ENCODE peak calls at places on chromosomes 7 and 10, in ten cellular contexts. S is colonic mucosa; P is CD4-positive, alpha-beta T cell; Q is HFF-Myc; Y is HFFc6; M is kidney epithelial cell; W is cardiac fibroblast; C is psoas muscle; D is AG09319; H is mammary epithelial cell. U is an unnamed sample.
A peak's percentile ranks its signal among the peaks of the same experiment; 100 is the strongest.

GRCh38 chr10:122861724-122862161 is 16.1 kb upstream of the CUZD1 start:
- DNase-seq in P (no peak), W (peak; percentile 59), M (no peak), H (peak; percentile 36), S (no peak), Y (peak; percentile 66), D (no peak), C (no peak), Q (no peak), U (no peak)

GRCh38 chr7:83611776-83612175 is 37.2 kb downstream of the SEMA3E start:
- DNase-seq in D (no peak), C (no peak), P (no peak), Q (no peak), Y (no peak), S (no peak), H (no peak), W (no peak), M (no peak), U (no peak)

GRCh38 chr7:151920533-151920932 is 35.7 kb upstream of the GALNTL5 start:
- DNase-seq in W (no peak), C (no peak), H (no peak), M (no peak), Y (no peak), Q (no peak), S (no peak), D (no peak), P (no peak), U (no peak)

GRCh38 chr10:113709221-113709838 is 29.6 kb downstream of the CASP7 start:
- DNase-seq in P (no peak), W (peak; percentile 62), Q (peak; percentile 31), D (peak; percentile 30), C (no peak), S (no peak), H (no peak), Y (peak; percentile 77), M (peak; percentile 18), U (peak; percentile 27)

GRCh38 chr7:407706-408539 is 111.7 kb downstream of the PDGFA start:
- DNase-seq in M (no peak), Y (no peak), C (no peak), D (no peak), H (no peak), Q (no peak), W (no peak), S (no peak), P (no peak), U (no peak)

GRCh38 chr10:64733980-64734379 is 1212.8 kb downstream of the REEP3 start:
- DNase-seq in H (no peak), P (no peak), W (peak; percentile 11), C (no peak), Y (no peak), S (peak; percentile 25), D (no peak), M (no peak), Q (no peak), U (no peak)

GRCh38 chr7:64182036-64182790 is 24.8 kb upstream of the ZNF735 start:
- DNase-seq in Y (no peak), M (no peak), D (no peak), S (no peak), W (no peak), C (no peak), H (no peak), Q (no peak), P (no peak), U (no peak)

GRCh38 chr10:26527018-26527417 is 88.9 kb downstream of the APBB1IP start:
- DNase-seq in S (no peak), D (no peak), P (no peak), H (no peak), C (no peak), Y (no peak), Q (no peak), W (no peak), M (no peak), U (no peak)

GRCh38 chr10:44824607-44825006 is 86.5 kb upstream of the TMEM72 start:
- DNase-seq in H (no peak), Y (peak; percentile 6), S (no peak), D (no peak), M (no peak), C (no peak), Q (no peak), P (no peak), W (no peak), U (no peak)

GRCh38 chr7:139813141-139813540 is 15.9 kb upstream of the TBXAS1 start:
- DNase-seq in H (no peak), D (no peak), C (no peak), Q (no peak), Y (no peak), W (no peak), P (no peak), M (no peak), S (no peak), U (no peak)

GRCh38 chr7:66905243-66905642 is 15.8 kb upstream of the TMEM248 start:
- DNase-seq in W (no peak), Q (no peak), S (no peak), P (no peak), C (no peak), D (no peak), M (no peak), H (no peak), Y (no peak), U (no peak)

GRCh38 chr7:66904063-66904593 is 16.9 kb upstream of the TMEM248 start:
- DNase-seq in P (no peak), Y (no peak), M (no peak), S (no peak), W (no peak), Q (no peak), C (no peak), D (no peak), H (no peak), U (no peak)

GRCh38 chr7:66907731-66908130 is 13.3 kb upstream of the TMEM248 start:
- DNase-seq in H (no peak), P (no peak), W (no peak), M (no peak), S (no peak), D (no peak), Q (no peak), C (no peak), Y (no peak), U (no peak)

GRCh38 chr7:66903360-66904062 is 17.5 kb upstream of the TMEM248 start:
- DNase-seq in M (no peak), Q (no peak), Y (no peak), P (no peak), S (no peak), C (no peak), W (no peak), H (no peak), D (no peak), U (no peak)

GRCh38 chr7:66905689-66906088 is 15.3 kb upstream of the TMEM248 start:
- DNase-seq in M (no peak), W (no peak), P (no peak), Q (no peak), C (no peak), Y (no peak), H (no peak), S (no peak), D (no peak), U (no peak)
- TF ChIP-seq CTCF in M (peak; percentile 22), W (peak; percentile 28), P (no peak), Q (peak; percentile 42), C (no peak), Y (peak; percentile 63), H (no peak), S (no peak), D (no peak), U (peak; percentile 19)

GRCh38 chr7:25843467-25843866 is 308.5 kb upstream of the NFE2L3 start:
- DNase-seq in W (no peak), C (no peak), Q (no peak), Y (no peak), M (no peak), H (no peak), S (no peak), D (no peak), P (no peak), U (no peak)
- TF ChIP-seq CTCF in W (no peak), C (no peak), Q (no peak), Y (no peak), M (no peak), H (no peak), S (no peak), D (no peak), P (no peak), U (no peak)

GRCh38 chr7:7596156-7596555 is 29.5 kb downstream of the MIOS start:
- DNase-seq in Y (no peak), W (no peak), C (no peak), S (no peak), P (no peak), D (no peak), M (no peak), Q (no peak), H (no peak), U (no peak)

GRCh38 chr7:7595451-7595850 is 28.8 kb downstream of the MIOS start:
- DNase-seq in H (peak; percentile 11), M (no peak), C (no peak), Q (no peak), Y (peak; percentile 9), W (peak; percentile 52), D (no peak), P (no peak), S (no peak), U (no peak)
- TF ChIP-seq CTCF in H (peak; percentile 35), M (no peak), C (peak; percentile 33), Q (no peak), Y (peak; percentile 72), W (no peak), D (peak; percentile 17), P (peak; percentile 54), S (no peak), U (peak; percentile 15)

GRCh38 chr7:130732980-130733865 is 784 bp downstream of the KLF14 start:
- DNase-seq in Y (no peak), H (no peak), C (peak; percentile 51), S (peak; percentile 43), W (no peak), D (no peak), M (no peak), P (peak; percentile 43), Q (no peak), U (no peak)
- TF ChIP-seq CTCF in Y (no peak), H (no peak), C (no peak), S (no peak), W (no peak), D (no peak), M (no peak), P (no peak), Q (no peak), U (no peak)

DNA sequence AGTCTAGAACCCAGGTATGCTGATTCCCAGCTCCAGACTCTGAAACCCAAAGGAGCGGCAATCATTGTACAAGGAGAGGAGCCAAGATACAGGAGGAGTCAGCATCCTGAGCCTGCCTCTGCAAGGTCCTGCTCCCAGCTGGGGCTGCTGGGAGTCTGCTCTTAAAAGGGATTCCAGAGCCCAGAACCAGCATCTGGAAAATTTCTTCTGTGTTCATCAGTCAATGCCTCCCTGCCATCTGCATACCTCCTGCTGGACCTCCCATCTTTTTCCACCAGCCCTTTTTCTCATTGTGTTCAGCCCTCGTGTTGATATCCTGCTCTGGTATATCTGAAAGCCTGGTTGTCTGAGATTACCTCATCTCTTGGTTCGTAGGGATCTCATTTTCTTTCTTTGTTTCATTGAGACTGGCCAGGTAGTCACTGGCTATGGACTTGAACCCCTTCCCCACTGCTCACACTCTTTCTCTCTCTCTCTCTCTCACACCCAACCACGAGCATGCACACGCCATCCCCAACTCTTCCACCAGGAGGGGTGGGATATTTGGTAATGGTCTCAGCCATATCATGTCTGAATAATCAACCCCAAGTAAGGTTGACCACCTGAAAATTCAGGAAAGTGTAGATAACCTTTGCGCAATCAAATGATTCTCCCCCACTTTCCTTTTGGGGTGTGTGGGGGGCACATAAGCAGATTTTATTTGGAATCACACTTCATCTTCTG is 608.8 kb downstream of the LRMDA start:
- DNase-seq in S (no peak), H (no peak), W (no peak), P (no peak), C (no peak), Q (no peak), M (no peak), D (no peak), Y (no peak), U (no peak)
- TF ChIP-seq CTCF in S (no peak), H (peak; percentile 21), W (peak; percentile 16), P (no peak), C (no peak), Q (peak; percentile 7), M (peak; percentile 12), D (no peak), Y (peak; percentile 20), U (no peak)

U was measured in BJ.